ENCODE peak calls at places on chromosomes 13 and 19, in five cellular contexts. One of them, this sample, is unnamed.

GRCh38 chr19:6710273-6711077 is 10.0 kb downstream of the C3 start:
- DNase-seq in fibroblast of lung: no peak
- DNase-seq in breast epithelium: no peak
- DNase-seq in ascending aorta: no peak
- DNase-seq in small intestine: no peak
- DNase-seq in this sample: no peak

GRCh38 chr13:94435604-94436226 is 43.8 kb downstream of the DCT start:
- DNase-seq in fibroblast of lung: peak; percentile 46
- DNase-seq in breast epithelium: no peak
- DNase-seq in small intestine: peak; percentile 52
- DNase-seq in ascending aorta: no peak
- DNase-seq in this sample: no peak

GRCh38 chr13:95536629-95537241 is 15.8 kb upstream of the CLDN10 start:
- DNase-seq in small intestine: peak; percentile 20
- DNase-seq in fibroblast of lung: no peak
- DNase-seq in ascending aorta: no peak
- DNase-seq in breast epithelium: no peak
- DNase-seq in this sample: no peak

GRCh38 chr19:10611907-10612306 is 13.4 kb upstream of the SLC44A2 start:
- DNase-seq in small intestine: no peak
- DNase-seq in ascending aorta: no peak
- DNase-seq in breast epithelium: no peak
- DNase-seq in fibroblast of lung: no peak
- DNase-seq in this sample: no peak

GRCh38 chr19:31553112-31553843 is 204.0 kb upstream of the TSHZ3 start:
- DNase-seq in ascending aorta: no peak
- DNase-seq in fibroblast of lung: no peak
- DNase-seq in breast epithelium: no peak
- DNase-seq in small intestine: no peak
- DNase-seq in this sample: no peak

GRCh38 chr13:110221331-110221730 is 85.6 kb downstream of the COL4A1 start:
- DNase-seq in small intestine: no peak
- DNase-seq in breast epithelium: no peak
- DNase-seq in ascending aorta: no peak
- DNase-seq in fibroblast of lung: no peak
- DNase-seq in this sample: no peak

GRCh38 chr13:100140441-100140840 is 51.5 kb downstream of the PCCA start:
- DNase-seq in breast epithelium: no peak
- DNase-seq in ascending aorta: no peak
- DNase-seq in fibroblast of lung: peak; percentile 33
- DNase-seq in small intestine: peak; percentile 3
- DNase-seq in this sample: no peak

GRCh38 chr13:39144941-39145533 is 106.8 kb downstream of the NHLRC3 start:
- DNase-seq in ascending aorta: no peak
- DNase-seq in breast epithelium: no peak
- DNase-seq in fibroblast of lung: peak; percentile 55
- DNase-seq in small intestine: peak; percentile 39
- DNase-seq in this sample: peak; percentile 50

GRCh38 chr19:15404097-15404779 is 14.6 kb downstream of the AKAP8L start:
- DNase-seq in breast epithelium: no peak
- DNase-seq in fibroblast of lung: no peak
- DNase-seq in small intestine: peak; percentile 4
- DNase-seq in ascending aorta: no peak
- DNase-seq in this sample: no peak

GRCh38 chr13:31051999-31052398 is 109.7 kb downstream of the HSPH1 start:
- DNase-seq in breast epithelium: no peak
- DNase-seq in small intestine: no peak
- DNase-seq in ascending aorta: no peak
- DNase-seq in fibroblast of lung: no peak
- DNase-seq in this sample: no peak

GRCh38 chr13:85509512-85509911 is 289.7 kb downstream of the SLITRK6 start:
- DNase-seq in small intestine: no peak
- DNase-seq in breast epithelium: no peak
- DNase-seq in fibroblast of lung: peak; percentile 60
- DNase-seq in ascending aorta: no peak
- DNase-seq in this sample: no peak

GRCh38 chr13:47397739-47398138 is 500.9 kb upstream of the HTR2A start:
- DNase-seq in fibroblast of lung: peak; percentile 73
- DNase-seq in ascending aorta: no peak
- DNase-seq in breast epithelium: no peak
- DNase-seq in small intestine: no peak
- DNase-seq in this sample: no peak

GRCh38 chr19:51799311-51799997 is 4.5 kb downstream of the FPR3 start:
- DNase-seq in ascending aorta: peak; percentile 67
- DNase-seq in breast epithelium: peak; percentile 75
- DNase-seq in small intestine: peak; percentile 11
- DNase-seq in fibroblast of lung: peak; percentile 97
- DNase-seq in this sample: no peak

GRCh38 chr13:34738251-34739170 is 203.6 kb upstream of the NBEA start:
- DNase-seq in ascending aorta: no peak
- DNase-seq in small intestine: no peak
- DNase-seq in fibroblast of lung: no peak
- DNase-seq in breast epithelium: no peak
- DNase-seq in this sample: no peak

GRCh38 chr13:42985312-42986175 is 6.5 kb downstream of the EPSTI1 start:
- DNase-seq in small intestine: peak; percentile 91
- DNase-seq in breast epithelium: no peak
- DNase-seq in ascending aorta: no peak
- DNase-seq in fibroblast of lung: no peak
- DNase-seq in this sample: no peak

DNA sequence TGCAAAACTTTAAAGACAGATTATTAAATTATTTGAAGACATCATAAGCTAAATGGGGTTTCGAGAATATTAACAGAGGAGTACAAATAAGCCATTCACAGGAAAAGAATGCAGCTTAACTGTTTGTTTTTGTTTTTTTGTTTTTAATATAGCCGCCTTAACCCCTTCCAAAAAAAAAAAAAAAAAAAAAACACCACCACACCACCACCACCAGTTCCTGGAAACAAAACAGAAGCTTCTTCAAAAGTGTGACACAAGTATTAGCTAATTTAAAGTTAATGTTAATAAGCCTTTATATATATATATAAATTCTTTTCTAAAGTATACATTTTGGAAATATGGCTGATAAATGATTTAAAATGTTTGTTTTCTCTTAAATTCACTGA is 1.3 kb downstream of the RAP2A start:
- DNase-seq in small intestine: no peak
- DNase-seq in breast epithelium: no peak
- DNase-seq in ascending aorta: no peak
- DNase-seq in fibroblast of lung: no peak
- DNase-seq in this sample: no peak
- H3K4me3 ChIP-seq in small intestine: no peak overlapping the region
- H3K4me3 ChIP-seq in breast epithelium: peak overlapping the region; percentile 88
- H3K4me3 ChIP-seq in ascending aorta: peak overlapping the region; percentile 97
- H3K4me3 ChIP-seq in fibroblast of lung: peak overlapping the region; percentile 70
- H3K4me3 ChIP-seq in this sample: no peak overlapping the region

GRCh38 chr13:40446365-40446764 is 220.1 kb downstream of the FOXO1 start:
- DNase-seq in small intestine: no peak
- DNase-seq in fibroblast of lung: peak; percentile 81
- DNase-seq in ascending aorta: no peak
- DNase-seq in breast epithelium: no peak
- DNase-seq in this sample: no peak
- H3K27ac ChIP-seq in small intestine: no peak overlapping the region
- H3K27ac ChIP-seq in fibroblast of lung: no peak overlapping the region
- H3K27ac ChIP-seq in ascending aorta: no peak overlapping the region
- H3K27ac ChIP-seq in breast epithelium: no peak overlapping the region
- H3K27ac ChIP-seq in this sample: no peak overlapping the region

DNA sequence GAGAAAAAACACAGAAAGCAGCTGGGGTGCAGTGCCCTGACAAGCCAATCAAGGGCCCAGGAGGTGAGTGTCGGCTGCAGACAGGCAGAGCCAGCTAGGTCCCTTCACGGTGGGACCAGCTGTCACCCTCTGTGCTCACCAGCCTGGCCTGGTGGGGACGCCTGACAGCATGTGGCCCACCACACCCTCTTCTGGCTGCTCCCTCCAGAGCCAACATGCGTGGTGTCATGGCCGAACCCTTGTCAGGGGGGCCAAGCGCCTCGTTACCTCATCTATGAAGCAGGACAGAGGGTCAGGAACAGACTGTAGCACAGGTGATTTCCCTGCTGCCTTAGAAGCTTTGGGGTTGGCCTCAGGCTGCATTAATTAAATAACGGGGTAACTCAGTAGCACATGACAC is 40.0 kb upstream of the ISYNA1 start:
- DNase-seq in small intestine: no peak
- DNase-seq in fibroblast of lung: no peak
- DNase-seq in breast epithelium: no peak
- DNase-seq in ascending aorta: no peak
- DNase-seq in this sample: no peak
- H3K4me1 ChIP-seq in small intestine: peaks cover 10% of the 10 kb centered on the region
- H3K4me1 ChIP-seq in fibroblast of lung: peaks cover 17% of the 10 kb centered on the region
- H3K4me1 ChIP-seq in breast epithelium: peaks cover 24% of the 10 kb centered on the region
- H3K4me1 ChIP-seq in ascending aorta: peaks cover 18% of the 10 kb centered on the region
- H3K4me1 ChIP-seq in this sample: no peaks in the 10 kb centered on the region

GRCh38 chr19:58217607-58218391 is 10.9 kb upstream of the ZNF544 start:
- DNase-seq in breast epithelium: no peak
- DNase-seq in fibroblast of lung: no peak
- DNase-seq in ascending aorta: no peak
- DNase-seq in small intestine: no peak
- DNase-seq in this sample: no peak
- H3K4me3 ChIP-seq in breast epithelium: no peak overlapping the region
- H3K4me3 ChIP-seq in fibroblast of lung: no peak overlapping the region
- H3K4me3 ChIP-seq in ascending aorta: no peak overlapping the region
- H3K4me3 ChIP-seq in small intestine: no peak overlapping the region
- H3K4me3 ChIP-seq in this sample: no peak overlapping the region

This sample was measured in iPS DF 6.9.